ENCODE peak calls at places on chromosomes 12 and 14, in seven cellular contexts. X is AG04450, V is thoracic aorta, L is astrocyte of the cerebellum, R is tibial artery, U is lower lobe of right lung, Y is pancreas. O is an unnamed sample.

GRCh38 chr12:14841761-14842160 is 1.6 kb downstream of the ART4 start:
- DNase-seq in X (no peak), V (peak), L (no peak), R (peak), U (no peak), Y (peak), O (peak)

GRCh38 chr14:38505221-38506095 is 249.6 kb upstream of the CLEC14A start:
- DNase-seq in X (peak), V (no peak), L (no peak), R (no peak), U (no peak), Y (no peak), O (no peak)

GRCh38 chr14:26137161-26137560 is 460.7 kb downstream of the NOVA1 start:
- DNase-seq in X (no peak), V (no peak), L (no peak), R (no peak), U (no peak), Y (no peak), O (no peak)

GRCh38 chr12:2294651-2295475 is 242.1 kb downstream of the CACNA1C start:
- DNase-seq in X (no peak), V (no peak), L (no peak), R (peak), U (peak), Y (no peak), O (peak)

GRCh38 chr12:39173689-39174088 is 268.3 kb upstream of the CPNE8 start:
- DNase-seq in X (no peak), V (no peak), L (no peak), R (no peak), U (no peak), Y (no peak), O (no peak)

GRCh38 chr14:79551591-79551990 is 659.7 kb downstream of the DIO2 start:
- DNase-seq in X (no peak), V (no peak), L (no peak), R (no peak), U (no peak), Y (no peak), O (no peak)

GRCh38 chr14:59189281-59189821 is 884 bp downstream of the DAAM1 start:
- DNase-seq in X (no peak), V (no peak), L (no peak), R (peak), U (peak), Y (peak), O (peak)

GRCh38 chr12:70657621-70658286 is 20.5 kb upstream of the PTPRB start:
- DNase-seq in X (no peak), V (no peak), L (no peak), R (no peak), U (no peak), Y (no peak), O (no peak)

GRCh38 chr12:118290130-118290529 is 82.6 kb downstream of the TAOK3 start:
- DNase-seq in X (peak), V (no peak), L (no peak), R (no peak), U (no peak), Y (no peak), O (peak)

GRCh38 chr14:64501326-64502171 is 2.1 kb downstream of the ZBTB25 start:
- DNase-seq in X (no peak), V (no peak), L (no peak), R (peak), U (peak), Y (peak), O (peak)

GRCh38 chr12:10941916-10942607 is 3.0 kb upstream of the TAS2R14 start:
- DNase-seq in X (no peak), V (no peak), L (no peak), R (no peak), U (no peak), Y (no peak), O (no peak)

GRCh38 chr14:58280954-58281787 is 17.2 kb upstream of the ARID4A start:
- DNase-seq in X (peak), V (no peak), L (peak), R (no peak), U (no peak), Y (peak), O (peak)

GRCh38 chr12:101612162-101612916 is 17.6 kb downstream of the MYBPC1 start:
- DNase-seq in X (no peak), V (no peak), L (no peak), R (no peak), U (no peak), Y (no peak), O (no peak)

GRCh38 chr12:66048843-66049537 is 81.6 kb downstream of the LLPH start:
- DNase-seq in X (no peak), V (no peak), L (no peak), R (no peak), U (no peak), Y (no peak), O (peak)

GRCh38 chr14:75648066-75648838 is 12.4 kb downstream of the ERG28 start:
- DNase-seq in X (peak), V (no peak), L (peak), R (no peak), U (peak), Y (peak), O (peak)

GRCh38 chr12:51866324-51866723 is 17.8 kb upstream of the FIGNL2 start:
- DNase-seq in X (no peak), V (no peak), L (no peak), R (no peak), U (peak), Y (no peak), O (no peak)

GRCh38 chr12:51865757-51866270 is 17.3 kb upstream of the FIGNL2 start:
- DNase-seq in X (no peak), V (no peak), L (no peak), R (no peak), U (peak), Y (no peak), O (no peak)

GRCh38 chr12:51864701-51865469 is 16.4 kb upstream of the FIGNL2 start:
- DNase-seq in X (no peak), V (no peak), L (no peak), R (no peak), U (no peak), Y (no peak), O (no peak)

GRCh38 chr12:51863921-51864700 is 15.6 kb upstream of the FIGNL2 start:
- DNase-seq in X (no peak), V (no peak), L (no peak), R (no peak), U (no peak), Y (no peak), O (peak)

GRCh38 chr12:51865470-51865745 is 16.9 kb upstream of the FIGNL2 start:
- DNase-seq in X (no peak), V (no peak), L (no peak), R (no peak), U (no peak), Y (no peak), O (no peak)
- H3K4me3 ChIP-seq in X (no peak), V (no peak), L (no peak), R (no peak), U (no peak), Y (no peak), O (no peak)

DNA sequence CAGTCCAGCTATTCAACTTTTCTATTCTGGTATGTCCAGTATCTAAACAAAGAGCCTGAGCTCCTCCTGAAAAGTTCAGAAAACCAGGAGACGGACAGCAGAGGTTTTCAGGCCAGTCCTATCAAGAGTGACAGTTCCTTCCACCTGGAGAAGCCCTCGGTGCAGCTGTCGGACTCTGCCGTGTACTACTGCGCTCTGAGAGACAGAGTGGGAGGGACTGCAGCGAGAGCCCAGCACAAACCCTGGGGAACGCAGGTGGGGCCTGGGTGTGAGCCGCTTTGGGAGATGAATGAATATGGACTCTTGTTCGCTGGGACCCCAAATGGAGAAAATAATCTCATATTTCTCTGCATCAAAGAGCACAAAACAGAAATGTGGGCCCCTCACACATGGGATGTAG is 329.9 kb upstream of the OR4E1 start:
- DNase-seq in X (no peak), V (no peak), L (no peak), R (no peak), U (no peak), Y (no peak), O (no peak)
- H3K4me3 ChIP-seq in X (no peak), V (no peak), L (no peak), R (no peak), U (no peak), Y (no peak), O (no peak)

DNA sequence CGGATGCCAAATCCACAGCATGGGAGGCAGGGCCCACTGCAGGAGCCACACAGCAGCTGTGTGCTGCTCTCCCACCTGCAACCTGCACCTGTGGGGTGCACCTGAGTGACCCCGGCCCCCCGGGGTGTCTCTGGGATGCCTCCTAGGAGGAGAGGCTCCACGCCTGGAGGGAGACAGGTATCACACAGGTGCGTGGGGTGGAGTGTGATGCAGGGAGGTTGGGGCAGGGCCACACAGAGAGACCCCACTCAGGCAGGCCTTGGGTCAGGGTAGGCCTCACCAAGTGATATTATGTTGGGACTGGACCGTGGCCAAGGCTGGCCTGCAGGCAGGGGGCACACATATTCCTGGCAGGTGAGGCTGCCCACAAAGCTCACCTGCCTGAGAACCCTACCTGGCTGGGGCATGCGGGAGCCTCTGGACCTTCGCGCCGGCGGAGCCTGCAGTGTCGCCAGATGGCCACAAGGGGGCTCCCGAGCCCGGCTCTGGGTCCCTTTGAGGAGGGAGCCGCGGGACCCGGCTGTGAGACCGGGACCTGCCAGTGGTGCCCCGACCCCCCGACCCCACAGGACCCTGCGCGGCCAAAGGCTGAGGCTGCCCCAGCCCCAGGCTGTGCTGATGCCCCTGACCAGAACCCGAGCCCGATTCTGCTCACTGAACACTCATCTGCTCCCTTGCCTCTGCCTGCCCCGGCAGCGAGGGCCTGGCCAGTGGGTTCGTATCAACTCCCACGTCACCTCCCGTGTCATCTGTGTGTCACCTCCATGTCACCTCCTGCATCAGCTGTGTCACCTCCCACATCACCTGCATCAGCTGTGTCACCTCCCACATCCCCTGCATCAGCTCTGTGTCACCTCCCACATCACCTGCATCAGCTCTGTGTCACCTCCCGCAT is 11.4 kb downstream of the TMEM121 start:
- DNase-seq in X (no peak), V (no peak), L (no peak), R (peak), U (peak), Y (peak), O (no peak)
- H3K4me3 ChIP-seq in X (no peak), V (no peak), L (no peak), R (no peak), U (no peak), Y (no peak), O (no peak)

GRCh38 chr12:108386704-108387360 is 47.7 kb upstream of the CMKLR1 start:
- DNase-seq in X (no peak), V (no peak), L (no peak), R (no peak), U (no peak), Y (no peak), O (no peak)
- H3K4me3 ChIP-seq in X (no peak), V (no peak), L (no peak), R (no peak), U (no peak), Y (no peak), O (no peak)

GRCh38 chr12:112133418-112133817 is 8.1 kb downstream of the TRAFD1 start:
- DNase-seq in X (no peak), V (no peak), L (no peak), R (no peak), U (no peak), Y (no peak), O (no peak)

GRCh38 chr12:112130461-112130998 is 5.2 kb downstream of the TRAFD1 start:
- DNase-seq in X (no peak), V (no peak), L (no peak), R (no peak), U (no peak), Y (no peak), O (no peak)

GRCh38 chr12:112134731-112135130 is 9.4 kb downstream of the TRAFD1 start:
- DNase-seq in X (no peak), V (no peak), L (no peak), R (no peak), U (no peak), Y (no peak), O (no peak)

GRCh38 chr12:112126916-112127315 is 1.6 kb downstream of the TRAFD1 start:
- DNase-seq in X (no peak), V (no peak), L (no peak), R (no peak), U (no peak), Y (no peak), O (no peak)

GRCh38 chr12:112131686-112132085 is 6.3 kb downstream of the TRAFD1 start:
- DNase-seq in X (no peak), V (no peak), L (no peak), R (no peak), U (no peak), Y (no peak), O (no peak)
- H3K4me3 ChIP-seq in X (no peak), V (no peak), L (no peak), R (no peak), U (no peak), Y (no peak), O (no peak)

DNA sequence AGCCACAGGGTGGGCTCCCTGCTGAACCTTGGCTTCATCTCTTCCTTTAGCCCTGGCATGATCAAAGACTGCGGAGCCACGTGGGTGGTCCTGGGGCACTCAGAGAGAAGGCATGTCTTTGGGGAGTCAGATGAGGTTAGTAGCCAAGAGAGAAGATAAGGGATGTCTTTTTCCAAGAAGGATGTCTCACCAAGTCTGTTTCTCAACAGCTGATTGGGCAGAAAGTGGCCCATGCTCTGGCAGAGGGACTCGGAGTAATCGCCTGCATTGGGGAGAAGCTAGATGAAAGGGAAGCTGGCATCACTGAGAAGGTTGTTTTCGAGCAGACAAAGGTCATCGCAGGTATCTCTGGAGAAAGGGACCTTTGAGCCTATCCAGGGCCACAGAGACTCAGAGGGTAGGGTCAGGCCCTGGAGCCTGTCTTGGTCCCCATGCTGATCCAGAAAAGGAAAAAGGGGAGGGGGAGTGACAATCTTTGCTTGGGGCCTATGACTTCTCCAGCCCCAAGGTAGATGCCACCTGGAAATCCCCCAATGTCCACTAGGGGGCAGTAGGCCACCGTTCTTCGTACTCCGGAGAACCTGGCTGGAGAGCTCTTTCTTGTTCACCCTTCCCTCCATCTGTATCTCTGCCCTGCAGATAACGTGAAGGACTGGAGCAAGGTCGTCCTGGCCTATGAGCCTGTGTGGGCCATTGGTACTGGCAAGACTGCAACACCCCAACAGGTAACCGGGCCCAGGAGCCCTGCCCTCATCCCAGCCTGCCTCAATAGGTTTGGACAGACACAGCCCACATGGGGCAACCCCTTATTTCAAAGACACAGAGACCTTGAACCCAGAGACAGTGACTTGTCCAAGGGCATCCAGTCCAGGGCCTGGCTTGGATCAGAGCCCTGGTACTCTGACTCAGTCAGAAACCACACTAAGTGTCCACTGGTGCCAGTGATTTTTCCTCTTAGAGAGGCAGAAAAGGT is 2.0 kb downstream of the TPI1 start:
- DNase-seq in X (peak), V (no peak), L (peak), R (peak), U (peak), Y (peak), O (peak)
- H3K4me3 ChIP-seq in X (peak), V (peak), L (peak), R (peak), U (peak), Y (no peak), O (peak)

DNA sequence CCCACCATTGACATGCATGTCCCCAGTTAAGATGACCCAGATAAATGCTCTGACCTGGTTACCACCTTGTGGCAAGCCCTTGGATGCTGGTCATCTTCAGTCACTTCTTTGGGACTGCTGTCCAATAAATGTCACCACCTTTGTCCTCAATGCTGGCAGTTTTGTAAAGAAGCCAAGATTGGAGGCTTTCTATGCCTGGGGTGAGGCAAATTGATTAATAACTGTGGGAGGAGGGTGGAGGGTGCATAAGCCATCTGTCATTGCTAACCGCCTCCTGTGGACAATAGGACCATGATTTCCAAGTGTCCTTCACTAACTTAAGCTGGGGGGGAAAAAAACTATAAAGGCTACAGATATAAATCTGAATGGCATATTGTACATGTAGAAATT is 24.4 kb downstream of the ANKRD13A start:
- DNase-seq in X (no peak), V (no peak), L (no peak), R (no peak), U (no peak), Y (no peak), O (no peak)
- H3K4me3 ChIP-seq in X (no peak), V (no peak), L (no peak), R (no peak), U (no peak), Y (no peak), O (no peak)

DNA sequence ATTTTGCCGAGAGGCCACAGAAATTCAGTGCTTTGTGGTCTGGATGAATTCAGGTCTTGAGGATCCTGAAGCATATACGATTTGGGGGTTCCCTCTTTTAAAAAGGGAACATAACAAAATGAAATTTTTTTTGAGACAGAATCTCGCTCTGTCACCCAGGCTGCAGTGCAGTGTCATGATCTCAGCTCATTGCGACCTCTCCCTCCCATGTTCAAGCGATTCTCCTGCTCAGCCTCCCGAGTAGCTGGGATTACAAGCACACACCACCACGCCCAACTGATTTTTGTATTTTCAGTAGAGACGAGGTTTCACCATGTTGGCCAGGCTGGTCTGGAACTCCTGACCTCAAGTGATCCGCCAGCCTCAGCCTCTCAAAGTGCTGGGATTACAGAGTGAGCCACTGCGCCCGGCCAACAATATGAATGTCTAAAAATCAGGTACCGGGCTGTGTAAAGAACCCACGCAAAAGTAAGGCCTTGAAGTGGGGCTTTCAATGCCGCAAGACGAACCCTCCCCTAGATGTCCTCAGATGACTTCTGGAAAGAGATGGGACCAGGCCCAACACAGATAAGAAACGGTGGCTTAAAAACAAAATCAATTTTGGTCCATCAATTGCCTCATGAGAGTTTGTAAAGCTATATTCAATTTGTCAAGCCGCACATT is 30.0 kb downstream of the TESC start:
- DNase-seq in X (no peak), V (no peak), L (no peak), R (no peak), U (no peak), Y (no peak), O (no peak)
- H3K4me3 ChIP-seq in X (no peak), V (no peak), L (no peak), R (no peak), U (no peak), Y (no peak), O (no peak)

DNA sequence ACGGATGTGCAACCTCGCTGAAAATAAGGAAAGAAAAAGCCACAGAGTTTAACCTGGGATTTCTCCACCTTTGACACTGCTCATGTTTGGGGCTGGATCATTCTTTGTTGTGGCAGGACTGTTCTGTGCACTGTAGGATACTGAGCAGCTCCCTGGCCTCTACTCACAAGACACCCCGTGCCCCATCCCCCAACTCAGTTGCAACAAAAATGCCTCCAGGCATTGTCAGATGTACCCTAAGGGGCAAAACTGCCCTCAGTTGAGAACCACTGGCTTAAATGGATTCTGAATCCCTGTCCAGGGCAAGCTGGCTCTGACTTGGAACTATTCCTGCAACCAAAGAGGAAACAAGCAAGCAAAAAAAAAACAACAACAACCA is 2.1 kb downstream of the GLTP start:
- DNase-seq in X (no peak), V (no peak), L (no peak), R (no peak), U (no peak), Y (no peak), O (no peak)
- H3K4me3 ChIP-seq in X (no peak), V (peak), L (no peak), R (no peak), U (no peak), Y (no peak), O (no peak)

O was measured in cardiac fibroblast.